ENCODE peak calls at places on chromosomes 5 and 9, in six cellular contexts. T is HCT116, X is PC-3, V is MM.1S, P is A673, Y is fibroblast of lung. S is an unnamed sample.

GRCh38 chr9:129002989-129003388 is 25.1 kb downstream of the SH3GLB2 start:
- DNase-seq in P (no peak), V (no peak), T (no peak), Y (no peak), X (no peak), S (no peak)

GRCh38 chr5:124634228-124634819 is 112.1 kb downstream of the ZNF608 start:
- DNase-seq in T (peak; percentile 44), P (no peak), V (no peak), Y (peak; percentile 67), X (peak; percentile 71), S (no peak)

GRCh38 chr5:118620201-118620600 is 368.1 kb downstream of the DTWD2 start:
- DNase-seq in P (no peak), T (no peak), Y (no peak), V (no peak), X (no peak), S (no peak)

GRCh38 chr9:72665421-72665820 is 144.0 kb downstream of the TMC1 start:
- DNase-seq in V (no peak), X (peak; percentile 19), T (no peak), Y (peak; percentile 88), P (no peak), S (no peak)

GRCh38 chr5:12799165-12799564 is 894.9 kb upstream of the CTNND2 start:
- DNase-seq in X (no peak), T (no peak), V (no peak), P (no peak), Y (no peak), S (no peak)

GRCh38 chr5:84383816-84384603 is 670 bp downstream of the EDIL3 start:
- DNase-seq in X (peak; percentile 53), P (peak; percentile 45), Y (peak; percentile 71), T (no peak), V (no peak), S (peak; percentile 94)

GRCh38 chr5:24245821-24246220 is 399.0 kb downstream of the CDH10 start:
- DNase-seq in V (no peak), X (peak; percentile 53), T (no peak), P (no peak), Y (peak; percentile 13), S (no peak)

GRCh38 chr5:83488271-83488670 is 16.7 kb downstream of the VCAN start:
- DNase-seq in X (no peak), V (no peak), T (no peak), Y (peak; percentile 51), P (no peak), S (peak; percentile 31)

GRCh38 chr5:92769986-92770385 is 811.0 kb downstream of the NR2F1-AS1 start:
- DNase-seq in V (no peak), P (no peak), T (no peak), Y (peak; percentile 51), X (no peak), S (no peak)

GRCh38 chr9:9603345-9603744 is 1009.5 kb downstream of the PTPRD start:
- DNase-seq in T (no peak), X (no peak), V (no peak), Y (no peak), P (no peak), S (no peak)

GRCh38 chr9:96344458-96345180 is 38.9 kb downstream of the SLC35D2 start:
- DNase-seq in T (peak; percentile 73), X (peak; percentile 65), Y (peak; percentile 97), P (peak; percentile 77), V (no peak), S (peak; percentile 81)

GRCh38 chr9:92663951-92664350 is 6.0 kb downstream of the IPPK start:
- DNase-seq in Y (no peak), X (no peak), V (no peak), T (no peak), P (no peak), S (no peak)

GRCh38 chr9:122201641-122202040 is 27.1 kb downstream of the LHX6 start:
- DNase-seq in P (no peak), Y (peak; percentile 63), V (no peak), T (no peak), X (no peak), S (no peak)

GRCh38 chr5:136038635-136039034 is 9.8 kb downstream of the TGFBI start:
- DNase-seq in V (no peak), T (no peak), Y (peak; percentile 83), X (no peak), P (no peak), S (no peak)

GRCh38 chr9:99377790-99378775 is 156.0 kb downstream of the SEC61B start:
- DNase-seq in Y (peak; percentile 50), X (no peak), P (no peak), V (no peak), T (no peak), S (peak; percentile 28)

GRCh38 chr5:61082516-61083280 is 79.6 kb downstream of the SMIM15 start:
- DNase-seq in P (no peak), T (no peak), Y (peak; percentile 50), X (peak; percentile 14), V (no peak), S (no peak)

GRCh38 chr5:172648008-172648359 is 6.9 kb downstream of the NEURL1B start:
- DNase-seq in Y (no peak), V (no peak), X (no peak), P (no peak), T (no peak), S (no peak)

GRCh38 chr9:121529237-121529987 is 29.8 kb upstream of the GGTA1 start:
- DNase-seq in T (no peak), P (peak; percentile 77), X (peak; percentile 67), V (no peak), Y (peak; percentile 94), S (no peak)

GRCh38 chr5:164505791-164506190 is 1000.4 kb downstream of the MAT2B start:
- DNase-seq in P (no peak), X (no peak), V (no peak), Y (no peak), T (no peak), S (no peak)

GRCh38 chr5:152125806-152126205 is 201.2 kb upstream of the GLRA1 start:
- DNase-seq in V (no peak), T (no peak), X (no peak), Y (no peak), P (no peak), S (no peak)

GRCh38 chr5:82365744-82366228 is 87.6 kb upstream of the RPS23 start:
- DNase-seq in Y (peak; percentile 87), T (peak; percentile 89), X (peak; percentile 94), V (no peak), P (no peak), S (no peak)

GRCh38 chr5:176360894-176361436 is 599 bp downstream of the KIAA1191 start:
- DNase-seq in T (no peak), Y (peak; percentile 7), V (peak; percentile 11), X (peak; percentile 10), P (peak; percentile 7), S (peak; percentile 59)

GRCh38 chr5:10538103-10538788 is 25.6 kb upstream of the ANKRD33B start:
- DNase-seq in T (no peak), X (no peak), V (no peak), Y (no peak), P (no peak), S (no peak)

GRCh38 chr9:110443146-110443877 is 105.6 kb upstream of the TXNDC8 start:
- DNase-seq in P (no peak), X (peak; percentile 26), Y (peak; percentile 76), T (no peak), V (no peak), S (no peak)

GRCh38 chr5:174444791-174445190 is 279.6 kb upstream of the MSX2 start:
- DNase-seq in V (no peak), Y (no peak), T (no peak), P (no peak), X (no peak), S (no peak)

GRCh38 chr5:86977185-86977584 is 290.5 kb upstream of the RASA1 start:
- DNase-seq in Y (no peak), X (no peak), V (no peak), P (peak; percentile 38), T (no peak), S (no peak)

GRCh38 chr5:151298465-151298864 is 5.1 kb downstream of the SLC36A3 start:
- DNase-seq in T (no peak), P (no peak), V (no peak), Y (no peak), X (no peak), S (no peak)

GRCh38 chr9:111839387-111839786 is 44.6 kb upstream of the SHOC1 start:
- DNase-seq in Y (peak; percentile 12), P (peak; percentile 54), X (peak; percentile 27), T (no peak), V (no peak), S (no peak)

GRCh38 chr9:93828331-93829097 is 126.6 kb downstream of the BARX1 start:
- DNase-seq in P (no peak), X (no peak), T (no peak), Y (no peak), V (no peak), S (no peak)

GRCh38 chr9:93826209-93826608 is 128.9 kb downstream of the BARX1 start:
- DNase-seq in X (no peak), Y (no peak), T (no peak), P (no peak), V (no peak), S (peak; percentile 81)

GRCh38 chr9:93827545-93828330 is 127.4 kb downstream of the BARX1 start:
- DNase-seq in T (no peak), Y (peak; percentile 44), V (no peak), P (peak; percentile 37), X (peak; percentile 59), S (peak; percentile 83)

GRCh38 chr9:93825348-93826115 is 129.6 kb downstream of the BARX1 start:
- DNase-seq in Y (no peak), X (no peak), T (no peak), P (no peak), V (no peak), S (no peak)

DNA sequence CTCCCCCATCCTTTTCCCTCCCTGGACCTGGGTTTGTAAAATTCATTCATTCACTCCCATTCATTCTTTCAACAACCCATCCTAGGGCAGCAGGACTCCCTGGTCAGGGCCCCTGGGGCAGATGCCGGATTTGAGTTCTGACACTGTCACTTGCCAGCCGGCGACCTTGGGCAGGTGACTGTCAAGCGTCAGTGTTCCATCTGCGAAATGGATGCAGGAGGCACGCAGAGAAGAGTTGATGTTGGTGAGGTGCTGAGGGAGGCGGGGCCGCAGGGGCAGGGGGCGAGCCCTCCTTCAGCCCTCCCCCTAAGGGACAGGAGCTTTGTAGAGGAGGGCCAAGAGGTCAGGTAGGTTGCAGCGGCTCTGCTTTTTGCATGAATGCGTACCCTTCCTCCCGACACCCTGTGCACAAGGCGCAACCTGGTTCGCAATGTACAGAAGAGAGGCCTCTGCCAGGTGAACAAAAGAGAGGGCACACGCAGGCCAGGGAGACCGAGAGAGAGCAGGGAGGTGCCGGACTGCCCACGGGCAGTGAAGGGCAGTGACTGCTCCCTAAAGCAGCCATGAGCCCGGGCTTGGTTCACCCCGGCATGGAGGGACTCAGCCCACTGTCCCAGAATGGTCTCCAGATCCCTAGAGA is 128.1 kb downstream of the BARX1 start:
- DNase-seq in P (no peak), Y (no peak), V (no peak), X (no peak), T (no peak), S (peak; percentile 33)
- TF ChIP-seq EZH2 in P (no peak), Y (no peak), V (no peak), X (no peak), T (no peak), S (peak; percentile 25)

GRCh38 chr9:127872492-127873222 is 4.8 kb downstream of the AK1 start:
- DNase-seq in T (no peak), V (no peak), X (no peak), P (no peak), Y (no peak), S (no peak)
- H3K27ac ChIP-seq in T (no peak overlapping the region), V (no peak overlapping the region), X (no peak overlapping the region), P (no peak overlapping the region), Y (no peak overlapping the region), S (no peak overlapping the region)

GRCh38 chr5:1212881-1213280 is 11.5 kb downstream of the SLC6A19 start:
- DNase-seq in T (no peak), X (no peak), P (no peak), V (no peak), Y (no peak), S (no peak)
- TF ChIP-seq EZH2 in T (no peak), X (no peak), P (no peak), V (no peak), Y (no peak), S (no peak)

GRCh38 chr9:91658513-91659105 is 235.0 kb upstream of the NFIL3 start:
- DNase-seq in X (no peak), V (no peak), T (no peak), P (no peak), Y (no peak), S (no peak)
- H3K27ac ChIP-seq in X (no peak overlapping the region), V (no peak overlapping the region), T (no peak overlapping the region), P (no peak overlapping the region), Y (no peak overlapping the region), S (no peak overlapping the region)